ENCODE peak calls at places on chromosomes 4 and X, in nine cellular contexts. O is adipocyte, V is left lung, Y is ovary, X is thoracic aorta, H is cardiac muscle cell, G is transverse colon, J is SK-N-SH, F is right atrium auricular region. Q is an unnamed sample.
A peak's percentile ranks its signal among the peaks of the same experiment; 100 is the strongest.

GRCh38 chr4:152308925-152309324 is 227.0 kb downstream of the FBXW7 start:
- DNase-seq in X (no peak), G (no peak), H (no peak), F (no peak), Y (no peak), J (peak; percentile 21), O (no peak), V (no peak), Q (no peak)

GRCh38 chr4:107669068-107669467 is 51.0 kb downstream of the PAPSS1 start:
- DNase-seq in H (no peak), O (no peak), F (no peak), G (no peak), V (no peak), Y (no peak), J (no peak), X (no peak), Q (no peak)

GRCh38 chrX:154540897-154541535 is 5.6 kb downstream of the G6PD start:
- DNase-seq in G (no peak), H (no peak), X (no peak), V (peak; percentile 71), O (no peak), J (no peak), F (no peak), Y (no peak), Q (no peak)

GRCh38 chr4:54217642-54218486 is 11.2 kb upstream of the PDGFRA start:
- DNase-seq in H (peak; percentile 93), V (no peak), O (peak; percentile 96), G (peak; percentile 69), F (peak; percentile 94), X (peak; percentile 41), Y (peak; percentile 83), J (peak; percentile 81), Q (peak; percentile 93)

GRCh38 chr4:179095585-179096228 is 1653.5 kb upstream of the AGA start:
- DNase-seq in F (no peak), X (no peak), J (no peak), G (no peak), H (no peak), Y (no peak), V (no peak), O (peak; percentile 56), Q (peak; percentile 83)

GRCh38 chr4:79413486-79413885 is 5.5 kb upstream of the GK2 start:
- DNase-seq in H (no peak), Y (no peak), J (no peak), X (no peak), V (no peak), O (no peak), G (no peak), F (no peak), Q (no peak)

GRCh38 chr4:83075271-83075670 is 39.3 kb downstream of the PLAC8 start:
- DNase-seq in Y (no peak), X (no peak), G (no peak), F (no peak), V (no peak), H (peak; percentile 13), O (no peak), J (no peak), Q (no peak)

GRCh38 chrX:31092476-31092875 is 20.6 kb upstream of the FTHL17 start:
- DNase-seq in V (no peak), X (no peak), Y (no peak), H (peak; percentile 25), J (no peak), G (no peak), O (no peak), F (no peak), Q (no peak)

GRCh38 chrX:21373637-21374162 is 518 bp upstream of the CNKSR2 start:
- DNase-seq in V (no peak), X (no peak), Y (peak; percentile 20), J (no peak), O (no peak), F (no peak), G (no peak), H (no peak), Q (peak; percentile 27)

GRCh38 chr4:176883681-176884418 is 91.1 kb upstream of the VEGFC start:
- DNase-seq in H (peak; percentile 31), F (no peak), V (no peak), Y (no peak), X (no peak), J (no peak), O (peak; percentile 44), G (no peak), Q (no peak)

GRCh38 chr4:19126903-19127302 is 1105.3 kb upstream of the LCORL start:
- DNase-seq in F (no peak), G (no peak), X (no peak), J (no peak), Y (no peak), O (no peak), V (no peak), H (no peak), Q (no peak)

GRCh38 chr4:57124145-57124544 is 14.0 kb upstream of the IGFBP7 start:
- DNase-seq in J (peak; percentile 36), F (no peak), X (no peak), O (no peak), G (no peak), H (peak; percentile 80), Y (no peak), V (no peak), Q (no peak)

GRCh38 chr4:141328550-141329173 is 108.0 kb downstream of the ZNF330 start:
- DNase-seq in X (no peak), V (no peak), Y (no peak), J (no peak), F (no peak), G (no peak), O (no peak), H (no peak), Q (no peak)

GRCh38 chr4:80336582-80336981 is 1.1 kb downstream of the CFAP299 start:
- DNase-seq in G (peak; percentile 14), X (no peak), O (peak; percentile 56), H (peak; percentile 35), Y (peak; percentile 19), F (no peak), V (no peak), J (peak; percentile 53), Q (peak; percentile 75)

GRCh38 chr4:10095296-10095991 is 21.2 kb downstream of the WDR1 start:
- DNase-seq in X (no peak), H (no peak), G (no peak), V (peak; percentile 59), F (no peak), O (no peak), J (no peak), Y (no peak), Q (no peak)

GRCh38 chr4:47383829-47384427 is 79.6 kb downstream of the COMMD8 start:
- DNase-seq in G (no peak), F (no peak), V (no peak), O (peak; percentile 77), J (peak; percentile 43), H (peak; percentile 51), X (no peak), Y (no peak), Q (peak; percentile 62)

GRCh38 chr4:64158648-64159326 is 250.5 kb downstream of the TECRL start:
- DNase-seq in O (peak; percentile 80), G (peak; percentile 29), Y (peak; percentile 44), J (peak; percentile 28), F (no peak), V (no peak), H (peak; percentile 68), X (no peak), Q (peak; percentile 86)

GRCh38 chr4:184265566-184266351 is 48.1 kb upstream of the ENPP6 start:
- DNase-seq in G (peak; percentile 49), H (peak; percentile 38), O (peak; percentile 11), Y (no peak), J (no peak), X (no peak), F (peak; percentile 58), V (no peak), Q (no peak)

GRCh38 chr4:154958621-154959358 is 177.7 kb downstream of the RBM46 start:
- DNase-seq in J (no peak), H (peak; percentile 69), Y (peak; percentile 62), G (peak; percentile 19), X (no peak), O (peak; percentile 38), F (no peak), V (no peak), Q (no peak)

DNA sequence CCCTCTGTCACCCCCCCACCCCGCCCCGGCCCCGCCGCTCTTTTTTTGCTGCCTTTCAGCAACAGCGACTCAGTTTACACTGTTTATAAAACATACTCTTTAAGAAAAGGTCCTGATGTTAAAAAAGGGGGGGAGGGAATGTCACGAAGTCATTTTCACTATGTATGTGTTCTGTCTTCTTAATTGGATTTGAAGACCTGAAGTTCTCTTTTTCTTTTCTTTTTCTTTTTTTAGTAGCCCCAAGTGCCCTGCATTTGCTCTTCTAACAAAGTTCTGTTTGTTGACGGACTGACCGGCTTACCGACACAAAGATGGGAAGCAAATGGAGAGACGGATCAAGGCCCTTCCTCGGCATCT is 2.5 kb upstream of the CITED1 start:
- DNase-seq in Y (no peak), V (no peak), J (no peak), F (no peak), H (no peak), O (no peak), X (no peak), G (no peak), Q (no peak)
- H3K27me3 ChIP-seq in Y (no peaks in the 10 kb centered on the region), V (peaks cover 70% of the 10 kb centered on the region), J (peaks cover 48% of the 10 kb centered on the region), F (peaks cover 9% of the 10 kb centered on the region), H (peaks cover 49% of the 10 kb centered on the region), O (peaks cover 54% of the 10 kb centered on the region), X (no peaks in the 10 kb centered on the region), G (peaks cover 45% of the 10 kb centered on the region), Q (peaks cover 78% of the 10 kb centered on the region)

DNA sequence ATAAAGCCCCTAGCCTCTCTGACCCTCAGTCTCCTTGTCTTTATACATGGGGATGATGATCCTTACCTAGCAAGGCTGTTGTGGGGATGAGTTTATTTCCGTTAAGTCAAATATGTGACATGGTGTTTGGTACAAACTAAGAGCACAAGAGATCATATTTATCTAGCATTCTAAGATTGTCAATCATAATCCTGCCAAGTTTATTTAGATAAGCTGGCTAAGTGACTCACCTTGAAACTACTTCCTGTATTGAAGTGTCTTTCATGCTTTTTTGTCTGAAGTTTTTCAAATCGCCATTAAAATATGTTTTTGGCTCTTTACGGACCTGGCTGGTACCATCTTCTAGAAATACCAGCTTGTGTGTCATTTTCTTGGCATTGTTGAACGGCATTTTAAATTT is 30.7 kb downstream of the MAP7D3 start:
- DNase-seq in V (no peak), O (no peak), G (no peak), Y (no peak), H (no peak), J (no peak), X (no peak), F (no peak), Q (no peak)
- H3K27me3 ChIP-seq in V (no peaks in the 10 kb centered on the region), O (peaks cover 28% of the 10 kb centered on the region), G (no peaks in the 10 kb centered on the region), Y (no peaks in the 10 kb centered on the region), H (no peaks in the 10 kb centered on the region), J (no peaks in the 10 kb centered on the region), X (no peaks in the 10 kb centered on the region), F (no peaks in the 10 kb centered on the region), Q (no peaks in the 10 kb centered on the region)

DNA sequence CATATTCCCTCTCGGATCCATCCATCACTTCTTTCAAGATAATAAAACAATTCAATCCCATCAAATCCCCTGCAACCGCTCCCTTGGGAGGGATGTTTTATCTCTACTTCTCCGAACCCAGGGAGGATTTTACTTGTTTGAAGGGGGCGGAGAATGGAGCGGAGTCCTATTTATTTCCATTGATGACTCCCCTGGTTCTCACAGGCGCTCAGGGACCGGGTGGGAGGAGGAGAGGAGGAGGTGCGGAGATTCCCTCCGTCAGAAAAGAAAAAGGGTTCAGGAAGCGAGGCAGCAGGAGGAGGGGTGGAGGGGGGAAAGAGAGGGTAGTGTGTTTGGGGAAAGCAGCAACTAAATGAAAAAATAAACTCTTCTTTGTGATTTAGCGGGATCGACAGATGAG is 2.1 kb downstream of the NDNF start:
- DNase-seq in G (peak; percentile 11), H (no peak), F (no peak), X (no peak), J (no peak), Y (peak; percentile 51), O (no peak), V (no peak), Q (peak; percentile 70)
- H3K27me3 ChIP-seq in G (peaks cover 20% of the 10 kb centered on the region), H (peaks cover 5% of the 10 kb centered on the region), F (no peaks in the 10 kb centered on the region), X (no peaks in the 10 kb centered on the region), J (peaks cover 34% of the 10 kb centered on the region), Y (no peaks in the 10 kb centered on the region), O (no peaks in the 10 kb centered on the region), V (peaks cover 9% of the 10 kb centered on the region), Q (peaks cover 67% of the 10 kb centered on the region)

GRCh38 chr4:40587351-40587750 is 42.3 kb downstream of the RBM47 start:
- DNase-seq in J (no peak), Y (no peak), F (no peak), X (no peak), G (no peak), H (no peak), V (no peak), O (peak; percentile 50), Q (no peak)
- H3K27me3 ChIP-seq in J (no peaks in the 10 kb centered on the region), Y (no peaks in the 10 kb centered on the region), F (no peaks in the 10 kb centered on the region), X (no peaks in the 10 kb centered on the region), G (no peaks in the 10 kb centered on the region), H (no peaks in the 10 kb centered on the region), V (no peaks in the 10 kb centered on the region), O (no peaks in the 10 kb centered on the region), Q (no peaks in the 10 kb centered on the region)

Q was measured in GM23338.